ENCODE peak calls at places on chromosomes 7 and 10, in eight cellular contexts. D is EH; W is activated CD4-positive, alpha-beta T cell treated with anti-CD3 and anti-CD28 coated beads for 4 hours; T is activated naive CD8-positive, alpha-beta T cell treated with anti-CD3 and anti-CD28 coated beads, Interleukin-2, amount 50 U/mL, for 16 hours; A is foreskin fibroblast; B is iris pigment epithelial cell; M is HEK293T; G is OCI-LY7. U is an unnamed sample.

GRCh38 chr7:67267914-67268313 is 271.3 kb downstream of the TYW1 start:
- DNase-seq in G (no peak), B (no peak), D (no peak), W (no peak), T (no peak), A (no peak), M (no peak), U (no peak)

GRCh38 chr7:150715293-150715692 is 1.1 kb upstream of the GIMAP1 start:
- DNase-seq in B (no peak), G (no peak), W (peak; percentile 33), A (no peak), D (no peak), T (no peak), M (no peak), U (no peak)

GRCh38 chr10:1392127-1392526 is 335.9 kb downstream of the WDR37 start:
- DNase-seq in W (no peak), D (no peak), M (no peak), B (no peak), T (no peak), G (no peak), A (no peak), U (no peak)

GRCh38 chr10:24150853-24151252 is 58.1 kb upstream of the KIAA1217 start:
- DNase-seq in W (no peak), T (no peak), G (no peak), D (no peak), B (no peak), M (no peak), A (no peak), U (no peak)

GRCh38 chr10:3131098-3131497 is 41.5 kb downstream of the PITRM1 start:
- DNase-seq in T (no peak), W (no peak), A (peak; percentile 26), D (no peak), B (peak; percentile 77), M (no peak), G (no peak), U (peak; percentile 35)

GRCh38 chr7:20225384-20225783 is 8.2 kb upstream of the MACC1 start:
- DNase-seq in T (no peak), W (no peak), G (no peak), B (no peak), A (no peak), M (no peak), D (no peak), U (no peak)

GRCh38 chr10:112832361-112832878 is 117.6 kb upstream of the TCF7L2 start:
- DNase-seq in D (peak; percentile 23), B (peak; percentile 38), M (no peak), G (no peak), W (no peak), A (no peak), T (no peak), U (peak; percentile 7)

GRCh38 chr7:45246339-45246738 is 88.7 kb downstream of the RAMP3 start:
- DNase-seq in A (no peak), T (no peak), W (no peak), D (no peak), G (no peak), B (no peak), M (no peak), U (no peak)

GRCh38 chr10:101287922-101288638 is 58.8 kb upstream of the LBX1 start:
- DNase-seq in W (no peak), M (peak; percentile 57), G (peak; percentile 11), B (peak; percentile 30), A (no peak), D (peak; percentile 44), T (no peak), U (no peak)